ENCODE peak calls at places on chromosomes 7 and 10, in nine cellular contexts. One of them, this sample, is unnamed.

GRCh38 chr10:19952103-19952502 is 135.9 kb downstream of the PLXDC2 start:
- DNase-seq in DND-41: no peak
- DNase-seq in NT2/D1: no peak
- DNase-seq in endodermal cell: no peak
- DNase-seq in colonic mucosa: no peak
- DNase-seq in HepG2: no peak
- DNase-seq in PC-9: no peak
- DNase-seq in thyroid gland: no peak
- DNase-seq in esophagus squamous epithelium: no peak
- DNase-seq in this sample: no peak

GRCh38 chr10:112938808-112939482 is 11.1 kb upstream of the TCF7L2 start:
- DNase-seq in PC-9: no peak
- DNase-seq in NT2/D1: no peak
- DNase-seq in HepG2: no peak
- DNase-seq in endodermal cell: peak; percentile 65
- DNase-seq in DND-41: no peak
- DNase-seq in esophagus squamous epithelium: no peak
- DNase-seq in thyroid gland: no peak
- DNase-seq in colonic mucosa: peak; percentile 16
- DNase-seq in this sample: no peak

GRCh38 chr10:44857363-44858016 is 53.6 kb upstream of the TMEM72 start:
- DNase-seq in endodermal cell: peak; percentile 98
- DNase-seq in colonic mucosa: peak; percentile 50
- DNase-seq in PC-9: peak; percentile 53
- DNase-seq in thyroid gland: peak; percentile 51
- DNase-seq in esophagus squamous epithelium: no peak
- DNase-seq in NT2/D1: peak; percentile 89
- DNase-seq in DND-41: peak; percentile 69
- DNase-seq in HepG2: peak; percentile 18
- DNase-seq in this sample: no peak

GRCh38 chr7:101862280-101863220 is 45.1 kb downstream of the CUX1 start:
- DNase-seq in NT2/D1: no peak
- DNase-seq in esophagus squamous epithelium: no peak
- DNase-seq in endodermal cell: no peak
- DNase-seq in DND-41: no peak
- DNase-seq in thyroid gland: no peak
- DNase-seq in HepG2: peak; percentile 77
- DNase-seq in colonic mucosa: no peak
- DNase-seq in PC-9: no peak
- DNase-seq in this sample: no peak

GRCh38 chr10:103441206-103441605 is 11.0 kb downstream of the CALHM2 start:
- DNase-seq in esophagus squamous epithelium: no peak
- DNase-seq in NT2/D1: no peak
- DNase-seq in endodermal cell: no peak
- DNase-seq in HepG2: no peak
- DNase-seq in PC-9: no peak
- DNase-seq in DND-41: no peak
- DNase-seq in colonic mucosa: no peak
- DNase-seq in thyroid gland: no peak
- DNase-seq in this sample: no peak

GRCh38 chr10:33330543-33331019 is 3.9 kb downstream of the NRP1 start:
- DNase-seq in colonic mucosa: peak; percentile 90
- DNase-seq in DND-41: peak; percentile 80
- DNase-seq in HepG2: peak; percentile 73
- DNase-seq in esophagus squamous epithelium: no peak
- DNase-seq in endodermal cell: peak; percentile 92
- DNase-seq in PC-9: peak; percentile 54
- DNase-seq in NT2/D1: peak; percentile 50
- DNase-seq in thyroid gland: peak; percentile 83
- DNase-seq in this sample: peak; percentile 59

GRCh38 chr7:158120313-158120712 is 467.3 kb downstream of the PTPRN2 start:
- DNase-seq in thyroid gland: no peak
- DNase-seq in HepG2: no peak
- DNase-seq in NT2/D1: no peak
- DNase-seq in PC-9: no peak
- DNase-seq in endodermal cell: no peak
- DNase-seq in colonic mucosa: no peak
- DNase-seq in esophagus squamous epithelium: no peak
- DNase-seq in DND-41: no peak
- DNase-seq in this sample: no peak

GRCh38 chr7:132508724-132509348 is 67.4 kb downstream of the PLXNA4 start:
- DNase-seq in HepG2: no peak
- DNase-seq in thyroid gland: no peak
- DNase-seq in endodermal cell: no peak
- DNase-seq in PC-9: no peak
- DNase-seq in DND-41: no peak
- DNase-seq in colonic mucosa: no peak
- DNase-seq in esophagus squamous epithelium: no peak
- DNase-seq in NT2/D1: no peak
- DNase-seq in this sample: no peak

GRCh38 chr7:126700807-126701604 is 551.7 kb downstream of the GRM8 start:
- DNase-seq in PC-9: peak; percentile 90
- DNase-seq in thyroid gland: peak; percentile 46
- DNase-seq in NT2/D1: peak; percentile 46
- DNase-seq in endodermal cell: peak; percentile 84
- DNase-seq in colonic mucosa: no peak
- DNase-seq in esophagus squamous epithelium: no peak
- DNase-seq in HepG2: peak; percentile 41
- DNase-seq in DND-41: peak; percentile 93
- DNase-seq in this sample: peak; percentile 94

GRCh38 chr7:14018751-14019150 is 29.3 kb upstream of the ETV1 start:
- DNase-seq in colonic mucosa: no peak
- DNase-seq in thyroid gland: no peak
- DNase-seq in DND-41: no peak
- DNase-seq in endodermal cell: no peak
- DNase-seq in NT2/D1: no peak
- DNase-seq in PC-9: no peak
- DNase-seq in esophagus squamous epithelium: no peak
- DNase-seq in HepG2: no peak
- DNase-seq in this sample: peak; percentile 30

GRCh38 chr7:21617916-21618390 is 75.1 kb downstream of the DNAH11 start:
- DNase-seq in endodermal cell: no peak
- DNase-seq in colonic mucosa: peak; percentile 23
- DNase-seq in NT2/D1: no peak
- DNase-seq in esophagus squamous epithelium: no peak
- DNase-seq in PC-9: peak; percentile 97
- DNase-seq in DND-41: no peak
- DNase-seq in HepG2: peak; percentile 79
- DNase-seq in thyroid gland: peak; percentile 40
- DNase-seq in this sample: peak; percentile 58

GRCh38 chr7:75772081-75773077 is at the start of gene CCL26:
- DNase-seq in esophagus squamous epithelium: no peak
- DNase-seq in endodermal cell: no peak
- DNase-seq in PC-9: peak; percentile 77
- DNase-seq in colonic mucosa: peak; percentile 46
- DNase-seq in DND-41: no peak
- DNase-seq in thyroid gland: peak; percentile 21
- DNase-seq in NT2/D1: no peak
- DNase-seq in HepG2: peak; percentile 71
- DNase-seq in this sample: no peak

GRCh38 chr7:42454006-42454405 is 217.0 kb upstream of the GLI3 start:
- DNase-seq in esophagus squamous epithelium: no peak
- DNase-seq in PC-9: no peak
- DNase-seq in endodermal cell: no peak
- DNase-seq in thyroid gland: no peak
- DNase-seq in colonic mucosa: no peak
- DNase-seq in NT2/D1: no peak
- DNase-seq in DND-41: no peak
- DNase-seq in HepG2: no peak
- DNase-seq in this sample: no peak

DNA sequence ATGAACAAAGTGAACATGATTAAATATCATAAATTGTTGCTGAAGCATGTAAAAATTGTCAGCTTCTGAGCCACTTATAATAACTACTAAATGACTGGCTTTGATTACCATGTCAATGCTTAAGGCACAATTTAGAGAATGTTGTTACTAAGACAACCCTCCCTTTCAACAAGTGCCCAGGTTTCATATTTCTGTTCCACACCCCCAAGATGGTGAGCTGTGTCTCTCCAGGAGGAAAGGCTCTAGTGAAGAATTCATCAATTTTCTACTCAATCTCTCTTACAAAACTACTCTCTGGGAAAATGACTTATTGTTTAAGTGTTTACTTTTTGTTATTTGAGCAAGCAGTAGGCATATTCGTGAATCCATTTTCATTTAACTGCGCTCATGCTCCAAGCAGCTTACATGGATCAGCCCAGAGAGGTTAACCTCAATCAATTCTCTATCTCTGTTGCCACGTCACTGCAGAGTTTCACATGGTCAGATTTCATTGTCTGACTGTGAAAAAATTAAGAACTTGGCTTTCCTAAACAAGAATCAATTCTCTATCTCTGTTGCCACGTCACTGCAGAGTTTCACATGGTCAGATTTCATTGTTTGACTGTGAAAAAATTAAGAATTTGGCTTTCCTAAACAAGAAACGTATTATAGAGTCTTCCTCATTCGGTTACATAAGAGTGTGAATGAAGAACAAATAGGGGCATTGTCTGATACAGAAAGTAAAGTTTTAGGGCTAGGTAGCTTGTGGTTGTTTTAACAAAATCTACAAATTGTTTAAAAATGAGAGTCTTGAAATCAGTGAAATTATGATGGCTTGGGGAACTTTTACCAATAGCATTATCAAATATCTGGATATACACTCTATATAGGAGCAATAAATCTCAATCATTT is 49.7 kb downstream of the CCDC71L start:
- DNase-seq in esophagus squamous epithelium: no peak
- DNase-seq in HepG2: no peak
- DNase-seq in NT2/D1: no peak
- DNase-seq in DND-41: no peak
- DNase-seq in PC-9: peak; percentile 39
- DNase-seq in thyroid gland: no peak
- DNase-seq in colonic mucosa: no peak
- DNase-seq in endodermal cell: no peak
- DNase-seq in this sample: peak; percentile 24
- H3K4me1 ChIP-seq in esophagus squamous epithelium: peaks cover 9% of the 10 kb centered on the region
- H3K4me1 ChIP-seq in HepG2: no peaks in the 10 kb centered on the region
- H3K4me1 ChIP-seq in NT2/D1: no peaks in the 10 kb centered on the region
- H3K4me1 ChIP-seq in DND-41: no peaks in the 10 kb centered on the region
- H3K4me1 ChIP-seq in PC-9: no peaks in the 10 kb centered on the region
- H3K4me1 ChIP-seq in thyroid gland: no peaks in the 10 kb centered on the region
- H3K4me1 ChIP-seq in colonic mucosa: no peaks in the 10 kb centered on the region
- H3K4me1 ChIP-seq in endodermal cell: no peaks in the 10 kb centered on the region
- H3K4me1 ChIP-seq in this sample: peaks cover 27% of the 10 kb centered on the region

DNA sequence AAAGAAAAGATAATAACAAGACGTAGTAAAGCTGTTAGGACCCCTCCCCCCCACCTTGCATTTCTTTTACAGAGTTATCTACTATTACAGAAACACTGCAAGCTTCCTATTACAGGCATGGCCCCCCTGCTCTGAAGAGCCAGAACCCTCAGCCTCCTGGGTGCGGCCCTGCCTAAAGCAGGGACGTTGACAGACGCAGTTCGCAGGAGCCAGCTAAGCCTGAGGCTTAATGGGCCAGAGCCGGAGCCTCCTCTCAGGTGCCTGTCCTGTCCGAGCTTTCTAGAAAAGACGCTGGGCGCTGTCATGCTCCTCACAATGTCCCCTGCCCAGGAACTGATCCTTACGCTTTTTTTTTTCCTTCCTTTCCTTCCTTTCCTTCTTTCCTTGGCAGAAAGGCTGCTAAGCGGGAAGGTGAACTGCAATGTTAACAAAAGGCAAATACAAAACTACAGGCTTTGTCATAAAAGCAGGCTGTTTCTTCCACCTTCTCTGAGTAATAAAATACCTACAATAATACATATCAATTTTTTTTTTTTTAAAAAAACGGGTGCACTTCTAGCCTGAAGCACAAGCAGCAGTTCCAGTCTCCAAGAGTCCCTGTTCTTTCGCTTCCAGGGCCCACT is 11.4 kb downstream of the MNX1 start:
- DNase-seq in colonic mucosa: peak; percentile 29
- DNase-seq in NT2/D1: no peak
- DNase-seq in esophagus squamous epithelium: no peak
- DNase-seq in thyroid gland: no peak
- DNase-seq in DND-41: no peak
- DNase-seq in endodermal cell: no peak
- DNase-seq in PC-9: no peak
- DNase-seq in HepG2: no peak
- DNase-seq in this sample: no peak
- H3K27me3 ChIP-seq in colonic mucosa: peaks cover 29% of the 10 kb centered on the region
- H3K27me3 ChIP-seq in NT2/D1: peaks cover 80% of the 10 kb centered on the region
- H3K27me3 ChIP-seq in esophagus squamous epithelium: peaks cover 27% of the 10 kb centered on the region
- H3K27me3 ChIP-seq in thyroid gland: peaks cover 39% of the 10 kb centered on the region
- H3K27me3 ChIP-seq in DND-41: no peaks in the 10 kb centered on the region
- H3K27me3 ChIP-seq in endodermal cell: peaks cover 87% of the 10 kb centered on the region
- H3K27me3 ChIP-seq in PC-9: no peaks in the 10 kb centered on the region
- H3K27me3 ChIP-seq in HepG2: no peaks in the 10 kb centered on the region
- H3K27me3 ChIP-seq in this sample: peaks cover 87% of the 10 kb centered on the region

DNA sequence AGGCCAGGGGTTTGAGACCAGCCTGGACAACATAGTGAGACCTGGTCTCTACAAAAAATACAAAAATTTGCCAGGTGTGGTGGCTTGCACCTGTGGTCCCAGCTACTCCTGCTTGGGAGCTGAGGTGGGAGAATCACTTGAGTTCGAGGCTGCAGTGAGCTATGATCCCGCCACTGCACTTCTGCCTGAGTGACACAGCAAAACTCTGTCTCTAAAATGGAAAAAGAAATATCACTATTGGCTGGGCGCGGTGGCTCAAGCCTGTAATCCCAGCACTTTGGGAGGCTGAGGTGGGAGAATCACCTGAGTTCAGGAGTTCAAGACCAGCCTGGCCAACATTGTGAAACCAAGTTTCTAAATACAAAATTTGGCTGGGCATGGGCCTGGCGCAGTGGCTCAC is 44.9 kb upstream of the RASGEF1A start:
- DNase-seq in HepG2: no peak
- DNase-seq in DND-41: no peak
- DNase-seq in thyroid gland: no peak
- DNase-seq in colonic mucosa: no peak
- DNase-seq in NT2/D1: no peak
- DNase-seq in PC-9: no peak
- DNase-seq in esophagus squamous epithelium: no peak
- DNase-seq in endodermal cell: no peak
- DNase-seq in this sample: no peak
- H3K4me1 ChIP-seq in HepG2: peaks cover 35% of the 10 kb centered on the region
- H3K4me1 ChIP-seq in DND-41: peaks cover 3% of the 10 kb centered on the region
- H3K4me1 ChIP-seq in thyroid gland: no peaks in the 10 kb centered on the region
- H3K4me1 ChIP-seq in colonic mucosa: no peaks in the 10 kb centered on the region
- H3K4me1 ChIP-seq in NT2/D1: peaks cover 1% of the 10 kb centered on the region
- H3K4me1 ChIP-seq in PC-9: no peaks in the 10 kb centered on the region
- H3K4me1 ChIP-seq in esophagus squamous epithelium: peaks cover 6% of the 10 kb centered on the region
- H3K4me1 ChIP-seq in endodermal cell: no peaks in the 10 kb centered on the region
- H3K4me1 ChIP-seq in this sample: no peaks in the 10 kb centered on the region

DNA sequence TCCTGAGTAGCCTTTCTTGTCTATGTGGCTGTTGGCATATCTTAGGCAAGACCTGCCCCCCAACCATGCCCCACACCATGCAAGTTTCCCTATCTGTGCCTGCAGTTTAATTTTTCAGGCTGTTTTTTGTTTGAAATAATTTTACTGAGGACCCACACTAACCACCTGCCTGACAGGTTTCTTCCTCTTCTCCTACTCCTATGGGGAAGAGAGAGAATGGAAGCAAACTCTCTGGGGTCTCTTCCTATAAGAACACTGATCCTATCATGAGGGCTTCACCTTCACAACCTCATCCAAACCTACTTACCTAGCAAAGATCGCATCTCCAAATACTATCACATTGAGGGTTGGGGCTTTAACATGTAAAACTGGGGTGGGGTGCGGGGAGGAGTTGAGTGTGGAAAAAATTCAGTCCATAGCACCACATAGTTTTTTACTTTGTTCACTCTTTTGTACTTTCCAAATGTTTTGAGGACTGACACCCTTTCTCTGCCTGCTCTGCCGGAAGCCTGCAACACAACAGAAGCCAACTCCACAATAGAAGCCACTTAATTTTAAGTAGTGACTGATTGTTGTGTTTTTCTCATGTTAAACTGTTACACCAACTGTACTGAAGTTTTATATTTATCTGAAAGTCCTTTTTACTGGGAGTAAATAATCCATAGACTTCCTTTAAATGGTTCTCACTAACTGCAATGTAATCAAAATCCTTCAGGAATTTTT is 67.2 kb upstream of the CSTF2T start:
- DNase-seq in NT2/D1: no peak
- DNase-seq in DND-41: no peak
- DNase-seq in thyroid gland: no peak
- DNase-seq in PC-9: no peak
- DNase-seq in HepG2: no peak
- DNase-seq in endodermal cell: no peak
- DNase-seq in esophagus squamous epithelium: no peak
- DNase-seq in colonic mucosa: no peak
- DNase-seq in this sample: no peak
- H3K27me3 ChIP-seq in NT2/D1: no peaks in the 10 kb centered on the region
- H3K27me3 ChIP-seq in DND-41: no peaks in the 10 kb centered on the region
- H3K27me3 ChIP-seq in thyroid gland: no peaks in the 10 kb centered on the region
- H3K27me3 ChIP-seq in PC-9: no peaks in the 10 kb centered on the region
- H3K27me3 ChIP-seq in HepG2: no peaks in the 10 kb centered on the region
- H3K27me3 ChIP-seq in endodermal cell: no peaks in the 10 kb centered on the region
- H3K27me3 ChIP-seq in esophagus squamous epithelium: no peaks in the 10 kb centered on the region
- H3K27me3 ChIP-seq in colonic mucosa: no peaks in the 10 kb centered on the region
- H3K27me3 ChIP-seq in this sample: no peaks in the 10 kb centered on the region

This sample was measured in foreskin keratinocyte.